ENCODE peak calls at places on chromosomes 11 and 22, in seven cellular contexts. B, E, V, T, J, Q and L are unnamed samples.

GRCh38 chr11:28521075-28521474 is 412.9 kb downstream of the METTL15 start:
- DNase-seq in E (no peak), J (no peak), V (no peak), B (peak), T (peak), Q (no peak), L (no peak)

GRCh38 chr11:73194593-73194992 is 23.5 kb upstream of the P2RY2 start:
- DNase-seq in J (no peak), V (no peak), T (no peak), B (peak), Q (no peak), E (no peak), L (peak)

GRCh38 chr11:1863352-1864215 is 10.7 kb downstream of the LSP1 start:
- DNase-seq in Q (no peak), V (peak), E (peak), T (peak), B (peak), J (no peak), L (peak)

GRCh38 chr11:38530226-38530625 is 1932.2 kb upstream of the RAG2 start:
- DNase-seq in T (no peak), Q (no peak), B (no peak), E (no peak), J (no peak), V (no peak), L (no peak)

GRCh38 chr11:26851696-26852095 is 129.8 kb upstream of the SLC5A12 start:
- DNase-seq in J (peak), V (no peak), B (no peak), Q (no peak), T (no peak), E (no peak), L (no peak)

GRCh38 chr11:2587976-2588748 is 111.6 kb downstream of the KCNQ1OT1 start:
- DNase-seq in T (no peak), Q (no peak), B (no peak), E (no peak), J (no peak), V (no peak), L (no peak)

GRCh38 chr11:78560826-78561484 is 13.7 kb downstream of the NARS2 start:
- DNase-seq in J (no peak), Q (no peak), E (no peak), V (no peak), B (peak), T (peak), L (no peak)

GRCh38 chr11:109885006-109885405 is 208.2 kb upstream of the ZC3H12C start:
- DNase-seq in Q (no peak), B (no peak), J (no peak), E (no peak), V (no peak), T (no peak), L (no peak)

GRCh38 chr11:78927511-78927910 is 352.8 kb upstream of the NARS2 start:
- DNase-seq in T (no peak), Q (no peak), E (no peak), J (no peak), B (no peak), V (no peak), L (no peak)

GRCh38 chr22:37207981-37208380 is 4.3 kb downstream of the SSTR3 start:
- DNase-seq in Q (no peak), E (no peak), T (no peak), J (no peak), B (no peak), V (no peak), L (no peak)

GRCh38 chr11:77411717-77412441 is 62.0 kb downstream of the PAK1 start:
- DNase-seq in Q (peak), T (peak), V (peak), E (peak), B (peak), J (peak), L (peak)

GRCh38 chr22:45889539-45890350 is 87.2 kb downstream of the WNT7B start:
- DNase-seq in V (peak), Q (no peak), B (no peak), E (peak), T (peak), J (no peak), L (no peak)

GRCh38 chr22:28015676-28016601 is 96.9 kb upstream of the PITPNB start:
- DNase-seq in T (no peak), V (no peak), Q (no peak), B (no peak), E (no peak), J (no peak), L (peak)

GRCh38 chr22:29308791-29309262 is 2.4 kb downstream of the GAS2L1 start:
- DNase-seq in J (no peak), Q (no peak), T (peak), E (no peak), V (no peak), B (peak), L (no peak)

GRCh38 chr22:29503811-29504372 is 23.9 kb downstream of the NEFH start:
- DNase-seq in Q (no peak), E (no peak), T (peak), V (peak), B (peak), J (peak), L (peak)

GRCh38 chr11:2293396-2294339 is 8.1 kb downstream of the C11orf21 start:
- DNase-seq in T (no peak), V (peak), E (no peak), B (no peak), J (no peak), Q (no peak), L (no peak)

GRCh38 chr11:18624161-18624560 is 10.0 kb downstream of the SPTY2D1 start:
- DNase-seq in V (no peak), B (no peak), J (no peak), E (no peak), Q (no peak), T (no peak), L (no peak)

GRCh38 chr22:46122511-46122971 is 27.8 kb upstream of the PPARA start:
- DNase-seq in B (peak), T (peak), J (no peak), E (peak), V (peak), Q (peak), L (no peak)